ENCODE peak calls at places on chromosomes 1 and 21, in five cellular contexts. A is HCT116, X is heart right ventricle, J is Panc1, D is RWPE2. I is an unnamed sample.

GRCh38 chr1:206001476-206001888 is 1.7 kb downstream of the RAB7B start:
- ATAC-seq in A (peak), X (peak), J (peak), D (peak), I (peak)

GRCh38 chr1:184456189-184456588 is 69.4 kb downstream of the C1orf21 start:
- ATAC-seq in A (no peak), X (no peak), J (no peak), D (no peak), I (no peak)

GRCh38 chr1:9442266-9442846 is 96.9 kb upstream of the SLC25A33 start:
- ATAC-seq in A (no peak), X (no peak), J (no peak), D (no peak), I (no peak)

GRCh38 chr1:83508485-83509151 is 490.3 kb downstream of the TTLL7 start:
- ATAC-seq in A (no peak), X (peak), J (no peak), D (no peak), I (peak)

GRCh38 chr1:88936760-88937342 is 45.5 kb upstream of the GTF2B start:
- ATAC-seq in A (no peak), X (no peak), J (peak), D (peak), I (peak)

GRCh38 chr1:225847610-225848009 is 34.6 kb downstream of the TMEM63A start:
- ATAC-seq in A (no peak), X (no peak), J (no peak), D (no peak), I (no peak)

GRCh38 chr1:185534806-185535205 is 199.4 kb upstream of the HMCN1 start:
- ATAC-seq in A (no peak), X (peak), J (no peak), D (no peak), I (peak)

GRCh38 chr21:25362375-25363267 is 244.7 kb downstream of the MRPL39 start:
- ATAC-seq in A (no peak), X (no peak), J (no peak), D (no peak), I (no peak)

GRCh38 chr21:14889080-14889805 is 175.6 kb downstream of the NRIP1 start:
- ATAC-seq in A (no peak), X (no peak), J (no peak), D (peak), I (peak)

GRCh38 chr1:8889103-8889846 is 10.8 kb upstream of the ENO1 start:
- ATAC-seq in A (peak), X (peak), J (peak), D (no peak), I (peak)

GRCh38 chr1:109186704-109187071 is 27.0 kb upstream of the SARS1 start:
- ATAC-seq in A (no peak), X (peak), J (no peak), D (no peak), I (peak)

GRCh38 chr1:150778409-150778808 is 12.8 kb upstream of the CTSS start:
- ATAC-seq in A (no peak), X (no peak), J (no peak), D (no peak), I (no peak)

GRCh38 chr1:117070124-117070523 is 10.0 kb downstream of the TTF2 start:
- ATAC-seq in A (no peak), X (no peak), J (no peak), D (no peak), I (no peak)

GRCh38 chr1:44862829-44863406 is 19.9 kb upstream of the PTCH2 start:
- ATAC-seq in A (no peak), X (peak), J (no peak), D (no peak), I (no peak)

GRCh38 chr1:13967707-13968106 is 267.7 kb downstream of the PRDM2 start:
- ATAC-seq in A (no peak), X (no peak), J (no peak), D (no peak), I (no peak)

GRCh38 chr1:75796376-75797272 is at the start of gene MSH4:
- ATAC-seq in A (peak), X (peak), J (peak), D (peak), I (peak)

GRCh38 chr1:202058001-202058908 is 47.9 kb downstream of the ELF3 start:
- ATAC-seq in A (peak), X (no peak), J (peak), D (peak), I (no peak)

GRCh38 chr1:65527672-65528071 is 107.2 kb downstream of the LEPR start:
- ATAC-seq in A (no peak), X (no peak), J (no peak), D (no peak), I (no peak)

GRCh38 chr1:28056129-28056925 is 32.1 kb downstream of the EYA3 start:
- ATAC-seq in A (no peak), X (no peak), J (no peak), D (no peak), I (no peak)

GRCh38 chr1:12601690-12602632 is 16.0 kb downstream of the DHRS3 start:
- ATAC-seq in A (peak), X (peak), J (no peak), D (peak), I (no peak)

GRCh38 chr21:28325618-28326017 is 667.1 kb downstream of the LTN1 start:
- ATAC-seq in A (no peak), X (no peak), J (no peak), D (peak), I (no peak)

GRCh38 chr1:185680453-185680852 is 53.7 kb upstream of the HMCN1 start:
- ATAC-seq in A (no peak), X (peak), J (no peak), D (no peak), I (no peak)

GRCh38 chr1:31753623-31754349 is 10.4 kb downstream of the ADGRB2 start:
- ATAC-seq in A (no peak), X (peak), J (no peak), D (peak), I (peak)

GRCh38 chr1:6911974-6912373 is 126.7 kb downstream of the CAMTA1 start:
- ATAC-seq in A (no peak), X (peak), J (no peak), D (no peak), I (peak)

GRCh38 chr21:33514234-33514633 is 22.7 kb upstream of the DNAJC28 start:
- ATAC-seq in A (no peak), X (no peak), J (no peak), D (no peak), I (no peak)

GRCh38 chr1:193614817-193615216 is 428.4 kb upstream of the B3GALT2 start:
- ATAC-seq in A (no peak), X (no peak), J (no peak), D (no peak), I (no peak)

GRCh38 chr21:34952701-34953100 is 96.4 kb downstream of the RUNX1 start:
- ATAC-seq in A (no peak), X (no peak), J (no peak), D (no peak), I (no peak)

GRCh38 chr21:26637346-26637745 is 64.3 kb upstream of the CYYR1 start:
- ATAC-seq in A (no peak), X (no peak), J (no peak), D (peak), I (no peak)

DNA sequence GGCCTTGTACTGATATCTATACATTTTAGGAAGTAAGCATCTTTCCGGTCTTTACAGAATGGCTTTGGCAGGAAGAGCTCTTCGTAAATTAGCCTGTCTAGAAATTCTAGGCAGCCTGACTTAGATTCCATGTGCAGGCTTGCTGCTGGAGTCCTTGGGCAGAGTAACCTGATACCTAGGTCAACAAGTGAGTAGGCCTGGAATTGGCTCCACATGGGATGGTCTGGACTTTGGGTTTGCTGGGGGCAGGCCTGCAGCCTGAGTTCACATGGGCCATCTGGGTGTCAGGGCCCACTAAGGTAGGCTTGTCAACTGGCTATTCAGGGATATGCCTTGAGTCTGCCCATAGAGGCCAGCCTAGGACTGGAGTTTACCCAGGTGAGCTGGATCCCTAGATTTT is 59.6 kb upstream of the CYYR1 start:
- ATAC-seq in A (no peak), X (no peak), J (no peak), D (no peak), I (no peak)
- H3K4me3 ChIP-seq in A (no peak), X (no peak), J (no peak), D (no peak), I (no peak)

DNA sequence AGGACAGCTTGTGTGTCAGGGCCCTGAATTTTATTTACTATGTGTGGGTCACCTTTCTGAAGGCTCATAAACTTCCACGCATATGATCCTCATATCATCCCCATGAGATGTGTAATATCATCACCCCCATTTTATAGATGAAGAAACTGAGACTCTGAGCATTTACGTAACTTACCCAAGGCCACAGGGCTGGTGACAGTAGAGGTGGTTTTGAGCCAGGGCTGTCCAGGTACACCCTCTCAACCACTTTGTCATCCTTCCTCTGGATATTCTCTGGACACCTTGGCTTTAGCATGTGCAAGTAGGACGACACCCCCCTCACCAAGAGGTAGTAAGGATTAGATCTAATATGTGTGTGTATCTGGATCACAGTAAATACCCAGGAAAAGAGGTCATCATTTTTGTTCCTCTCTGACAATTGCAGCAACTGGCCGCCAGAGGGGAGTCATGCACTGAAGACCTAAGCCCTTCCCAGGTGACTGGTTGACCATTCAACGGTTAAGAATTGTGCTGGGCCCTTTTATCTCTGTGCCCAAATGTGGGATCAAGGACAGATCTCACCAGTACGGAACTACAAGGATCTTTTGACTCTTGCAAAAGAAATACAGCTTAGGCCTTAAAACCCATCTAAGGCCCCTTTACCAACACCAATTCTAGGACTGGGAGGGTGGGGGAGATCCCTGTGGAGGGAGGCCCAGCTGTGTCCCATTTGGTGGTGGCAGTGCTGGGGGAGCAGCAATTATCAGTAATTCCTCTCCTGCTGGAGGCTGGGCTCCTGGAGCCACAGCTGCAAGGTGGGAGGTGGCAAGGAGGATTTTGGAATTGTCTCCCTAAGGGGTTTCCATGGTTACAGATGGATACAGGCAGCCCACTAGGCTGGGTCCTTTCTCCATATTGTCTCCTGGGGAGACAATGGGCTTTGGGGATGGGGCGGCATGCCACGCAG is 13.7 kb upstream of the E2F2 start:
- ATAC-seq in A (peak), X (peak), J (peak), D (peak), I (peak)
- H3K27ac ChIP-seq in A (no peak), X (peak), J (peak), D (no peak), I (no peak)

GRCh38 chr1:211591980-211592493 is 13.1 kb upstream of the SLC30A1 start:
- ATAC-seq in A (peak), X (peak), J (peak), D (peak), I (peak)
- H3K4me3 ChIP-seq in A (no peak), X (no peak), J (no peak), D (no peak), I (no peak)

GRCh38 chr1:66932291-66932690 is 7.5 kb downstream of the MIER1 start:
- ATAC-seq in A (no peak), X (no peak), J (no peak), D (no peak), I (no peak)
- H3K27ac ChIP-seq in A (no peak), X (no peak), J (peak), D (peak), I (no peak)

DNA sequence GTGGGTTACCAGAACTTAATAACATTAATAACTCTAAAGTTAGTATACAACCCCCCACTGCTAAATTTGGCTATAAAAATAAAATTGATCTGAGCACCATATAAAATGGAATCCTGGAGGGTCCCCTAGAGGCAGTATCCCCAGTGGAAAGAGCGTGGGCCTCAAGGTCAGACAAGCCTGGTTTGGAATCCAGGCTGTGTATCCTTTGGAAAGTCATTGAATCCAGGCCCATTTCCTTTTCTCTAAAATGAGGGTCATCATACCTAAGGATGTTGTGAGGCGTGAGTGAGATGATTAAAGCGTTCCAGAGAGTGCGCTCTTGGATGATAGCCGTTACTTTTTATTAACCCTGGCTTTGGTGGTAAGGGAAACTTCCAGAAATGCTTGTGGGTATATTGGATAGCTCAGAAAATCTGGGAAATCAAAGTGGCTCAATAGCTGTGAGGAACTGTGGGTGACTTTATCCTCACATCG is 671 bp upstream of the ZNF436 start:
- ATAC-seq in A (no peak), X (no peak), J (no peak), D (no peak), I (no peak)
- H3K4me3 ChIP-seq in A (peak), X (no peak), J (peak), D (peak), I (peak)

GRCh38 chr1:1796466-1796865 is 18.2 kb upstream of the NADK start:
- ATAC-seq in A (peak), X (no peak), J (peak), D (no peak), I (no peak)

GRCh38 chr1:1794999-1795398 is 16.7 kb upstream of the NADK start:
- ATAC-seq in A (peak), X (no peak), J (no peak), D (no peak), I (no peak)

GRCh38 chr1:1804301-1804700 is 26.0 kb upstream of the NADK start:
- ATAC-seq in A (no peak), X (no peak), J (no peak), D (no peak), I (no peak)

GRCh38 chr1:1797731-1798341 is 19.6 kb upstream of the NADK start:
- ATAC-seq in A (no peak), X (no peak), J (no peak), D (no peak), I (no peak)

GRCh38 chr1:1799716-1800115 is 21.4 kb upstream of the NADK start:
- ATAC-seq in A (no peak), X (no peak), J (no peak), D (no peak), I (no peak)
- H3K27ac ChIP-seq in A (no peak), X (no peak), J (no peak), D (no peak), I (no peak)

DNA sequence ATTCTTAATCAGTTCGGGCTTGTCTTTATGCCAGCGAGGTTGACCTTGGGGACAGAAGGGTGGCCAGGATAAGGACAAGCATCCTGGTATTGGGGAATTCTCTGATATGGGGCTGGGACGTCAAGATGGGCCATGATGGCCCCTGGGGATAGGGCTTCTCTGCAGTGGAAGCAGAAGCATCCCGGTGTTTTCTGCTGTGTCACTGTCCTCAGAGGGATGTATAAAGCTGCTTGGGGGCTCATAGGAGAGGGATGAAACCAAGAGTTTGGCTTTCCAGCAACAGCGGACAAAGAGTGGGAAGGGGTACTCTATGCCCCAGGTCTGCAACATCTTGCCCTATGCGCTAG is 1.4 kb upstream of the ATP1B1 start:
- ATAC-seq in A (no peak), X (no peak), J (no peak), D (no peak), I (no peak)
- H3K4me3 ChIP-seq in A (peak), X (no peak), J (peak), D (no peak), I (no peak)